ENCODE peak calls at places on chromosomes 2 and 18, in six cellular contexts. M is neural progenitor cell, P is fibroblast of lung, D is endothelial cell of umbilical vein, S is GM23248, N is PC-9. G is an unnamed sample. For H3K4me1, the result is how much of the 10 kb centered on the place peaks cover.

GRCh38 chr18:62659698-62660097 is 55.6 kb upstream of the PHLPP1 start:
- DNase-seq in M (peak), P (no peak), D (no peak), S (no peak), N (no peak), G (no peak)

GRCh38 chr2:75522543-75523312 is 38.0 kb downstream of the EVA1A start:
- DNase-seq in M (no peak), P (no peak), D (peak), S (peak), N (no peak), G (no peak)

GRCh38 chr2:69549421-69549820 is 94.1 kb downstream of the AAK1 start:
- DNase-seq in M (no peak), P (no peak), D (peak), S (peak), N (no peak), G (peak)

GRCh38 chr2:138757376-138757775 is 22.8 kb downstream of the NXPH2 start:
- DNase-seq in M (no peak), P (no peak), D (no peak), S (no peak), N (no peak), G (no peak)

GRCh38 chr2:204019572-204020501 is 83.3 kb downstream of the ICOS start:
- DNase-seq in M (no peak), P (no peak), D (no peak), S (peak), N (no peak), G (peak)

GRCh38 chr18:10424576-10425314 is 29.7 kb upstream of the APCDD1 start:
- DNase-seq in M (no peak), P (peak), D (no peak), S (peak), N (no peak), G (no peak)

GRCh38 chr2:131042161-131042775 is 51.0 kb downstream of the FAM168B start:
- DNase-seq in M (no peak), P (no peak), D (no peak), S (peak), N (no peak), G (no peak)

GRCh38 chr2:146666336-146666735 is 1178.5 kb upstream of the ACVR2A start:
- DNase-seq in M (no peak), P (no peak), D (peak), S (peak), N (no peak), G (peak)

GRCh38 chr2:79181617-79182016 is 22.1 kb upstream of the REG3A start:
- DNase-seq in M (no peak), P (no peak), D (no peak), S (no peak), N (no peak), G (no peak)

GRCh38 chr18:31424383-31424988 is 23.1 kb upstream of the DSG3 start:
- DNase-seq in M (peak), P (peak), D (no peak), S (peak), N (peak), G (peak)

GRCh38 chr2:23925702-23926288 is 1.1 kb downstream of the ATAD2B start:
- DNase-seq in M (no peak), P (peak), D (peak), S (peak), N (peak), G (peak)

GRCh38 chr18:7116832-7117389 is 686 bp downstream of the LAMA1 start:
- DNase-seq in M (peak), P (no peak), D (no peak), S (peak), N (no peak), G (no peak)
- TF ChIP-seq EZH2 in M (no peak), P (no peak), D (peak), S (peak), N (no peak), G (peak)

GRCh38 chr2:86032861-86033595 is 72.7 kb downstream of the POLR1A start:
- DNase-seq in M (no peak), P (no peak), D (no peak), S (no peak), N (no peak), G (no peak)
- H3K27ac ChIP-seq in M (no peak), P (no peak), D (no peak), S (no peak), N (no peak), G (no peak)

DNA sequence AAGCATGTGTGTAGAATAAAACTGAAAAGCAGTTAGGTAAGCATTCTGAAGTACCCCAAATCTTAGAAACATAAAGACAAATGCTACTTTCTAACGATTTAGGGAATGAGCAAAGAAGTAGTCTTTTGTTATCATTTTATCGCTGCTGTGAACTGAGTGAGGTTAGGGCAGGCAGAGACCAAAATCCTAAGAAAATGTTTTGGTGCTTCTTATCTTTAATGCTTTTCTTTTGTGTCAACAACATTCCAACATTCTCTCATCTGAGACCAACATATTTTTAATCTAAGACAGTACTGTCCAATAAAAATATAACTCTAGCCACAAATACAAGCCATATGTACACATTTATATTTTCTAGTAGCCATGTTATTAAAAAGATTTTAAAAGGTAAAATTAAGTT is 789.4 kb upstream of the PIK3C3 start:
- DNase-seq in M (no peak), P (no peak), D (no peak), S (no peak), N (no peak), G (peak)
- H3K4me1 ChIP-seq in M (under half), P (under half), D (under half), S (under half), N (under half), G (under half)

GRCh38 chr2:236168110-236169067 is at the start of gene GBX2:
- DNase-seq in M (peak), P (peak), D (peak), S (peak), N (no peak), G (peak)
- TF ChIP-seq EZH2 in M (peak), P (peak), D (no peak), S (peak), N (no peak), G (peak)

GRCh38 chr18:70132999-70133398 is 72.5 kb downstream of the RTTN start:
- DNase-seq in M (no peak), P (peak), D (peak), S (peak), N (no peak), G (peak)
- H3K27ac ChIP-seq in M (no peak), P (peak), D (no peak), S (peak), N (no peak), G (peak)

GRCh38 chr2:54999182-54999581 is 51.1 kb downstream of the RTN4 start:
- DNase-seq in M (no peak), P (peak), D (no peak), S (peak), N (peak), G (peak)

GRCh38 chr2:55000335-55000734 is 49.9 kb downstream of the RTN4 start:
- DNase-seq in M (no peak), P (no peak), D (no peak), S (no peak), N (no peak), G (no peak)

GRCh38 chr2:55009277-55010055 is 40.8 kb downstream of the RTN4 start:
- DNase-seq in M (peak), P (no peak), D (no peak), S (peak), N (no peak), G (no peak)

DNA sequence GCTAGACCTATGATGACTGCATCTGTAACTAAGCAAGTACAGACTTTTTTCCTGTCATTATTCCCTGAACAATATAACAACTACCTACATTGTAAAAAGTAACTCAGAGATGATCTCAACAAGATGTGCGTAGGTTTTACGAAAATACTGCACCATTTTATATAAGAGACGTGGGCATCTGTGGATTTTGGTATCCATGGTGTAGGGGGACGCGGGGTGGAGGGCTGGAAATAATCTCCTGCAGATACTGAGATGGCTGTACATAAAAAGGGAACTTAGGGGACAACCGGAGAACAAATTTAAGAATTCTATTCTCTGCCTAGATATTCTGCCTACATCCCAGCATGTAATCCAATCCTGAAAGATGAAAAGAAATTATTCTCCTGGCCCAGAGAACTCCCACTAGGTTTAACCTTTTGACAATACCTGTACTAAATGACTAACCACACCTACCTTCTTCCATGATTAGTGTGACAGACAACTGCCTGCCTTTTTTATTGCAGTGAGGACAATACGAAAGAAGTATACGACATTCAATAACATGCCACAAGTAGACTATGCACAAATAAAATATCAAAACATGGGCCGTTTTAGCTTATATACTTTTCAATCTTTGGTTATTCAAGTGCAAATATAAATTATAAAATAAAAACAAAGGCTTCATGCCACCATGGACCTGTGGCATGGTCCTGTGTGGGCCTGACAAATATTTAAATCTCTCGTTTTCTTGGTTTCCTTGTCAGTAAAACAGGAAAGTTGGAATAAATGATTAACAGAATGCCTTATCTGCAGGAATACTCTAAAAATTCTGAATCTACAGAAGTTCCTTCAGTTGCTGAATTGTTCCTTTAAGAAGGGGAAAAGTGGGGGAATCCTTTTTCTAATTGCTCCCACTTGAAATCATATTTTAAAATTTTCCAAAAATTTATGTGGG is 46.3 kb downstream of the RTN4 start:
- DNase-seq in M (no peak), P (no peak), D (no peak), S (no peak), N (no peak), G (no peak)
- H3K4me1 ChIP-seq in M (under half), P (under half), D (under half), S (half or more), N (under half), G (under half)

G was measured in astrocyte.